ENCODE peak calls at places on chromosomes 16 and 17, in nine cellular contexts. O, K, C, J, A, W, I, B and P are unnamed samples.

GRCh38 chr17:55067697-55068439 is 99.3 kb downstream of the STXBP4 start:
- DNase-seq in O (no peak), K (peak; percentile 48), C (no peak), J (peak; percentile 77), A (no peak), W (no peak), I (no peak), B (peak; percentile 40), P (no peak)

GRCh38 chr17:80463784-80464400 is 12.5 kb downstream of the NPTX1 start:
- DNase-seq in O (no peak), K (no peak), C (no peak), J (no peak), A (no peak), W (no peak), I (no peak), B (no peak), P (no peak)

GRCh38 chr17:5817475-5818395 is 233.4 kb upstream of the NLRP1 start:
- DNase-seq in O (no peak), K (no peak), C (no peak), J (no peak), A (no peak), W (no peak), I (no peak), B (no peak), P (no peak)

GRCh38 chr16:53435066-53435688 is 906 bp downstream of the RBL2 start:
- DNase-seq in O (peak; percentile 94), K (peak; percentile 91), C (peak; percentile 45), J (peak; percentile 82), A (peak; percentile 79), W (peak; percentile 76), I (peak; percentile 88), B (peak; percentile 75), P (peak; percentile 55)

GRCh38 chr17:79495665-79496064 is 115.2 kb downstream of the RBFOX3 start:
- DNase-seq in O (no peak), K (no peak), C (no peak), J (no peak), A (no peak), W (no peak), I (no peak), B (no peak), P (no peak)

GRCh38 chr17:74499992-74500391 is 31.3 kb downstream of the CD300LB start:
- DNase-seq in O (no peak), K (no peak), C (no peak), J (no peak), A (no peak), W (peak; percentile 2), I (no peak), B (no peak), P (no peak)

GRCh38 chr17:38705803-38706624 is 941 bp downstream of the MLLT6 start:
- DNase-seq in O (peak; percentile 46), K (peak; percentile 47), C (peak; percentile 49), J (no peak), A (peak; percentile 57), W (peak; percentile 55), I (no peak), B (no peak), P (no peak)

GRCh38 chr16:68298907-68299515 is 11.7 kb downstream of the SLC7A6OS start:
- DNase-seq in O (peak; percentile 76), K (no peak), C (no peak), J (peak; percentile 91), A (peak; percentile 91), W (no peak), I (no peak), B (peak; percentile 82), P (no peak)

GRCh38 chr16:30930160-30930571 is 6.8 kb downstream of the FBXL19 start:
- DNase-seq in O (no peak), K (no peak), C (no peak), J (no peak), A (no peak), W (no peak), I (no peak), B (no peak), P (no peak)

GRCh38 chr17:7885357-7886226 is 3.0 kb upstream of the CHD3 start:
- DNase-seq in O (peak; percentile 38), K (peak; percentile 74), C (peak; percentile 76), J (no peak), A (peak; percentile 59), W (peak; percentile 81), I (peak; percentile 35), B (no peak), P (peak; percentile 47)

GRCh38 chr17:44198721-44199552 is 747 bp downstream of the ATXN7L3 start:
- DNase-seq in O (peak; percentile 60), K (peak; percentile 75), C (peak; percentile 72), J (peak; percentile 29), A (no peak), W (peak; percentile 90), I (peak; percentile 67), B (peak; percentile 37), P (peak; percentile 40)

GRCh38 chr16:30651124-30652004 is 604 bp downstream of the PRR14 start:
- DNase-seq in O (peak; percentile 85), K (peak; percentile 86), C (peak; percentile 61), J (peak; percentile 29), A (peak; percentile 72), W (peak; percentile 85), I (no peak), B (peak; percentile 71), P (peak; percentile 64)

GRCh38 chr17:28344011-28344410 is 8.4 kb downstream of the TNFAIP1 start:
- DNase-seq in O (no peak), K (no peak), C (no peak), J (no peak), A (no peak), W (no peak), I (peak; percentile 56), B (no peak), P (no peak)

GRCh38 chr16:67886387-67886786 is 1.7 kb downstream of the NRN1L start:
- DNase-seq in O (no peak), K (no peak), C (no peak), J (no peak), A (no peak), W (no peak), I (no peak), B (no peak), P (no peak)

GRCh38 chr16:52408197-52408845 is 138.6 kb downstream of the TOX3 start:
- DNase-seq in O (no peak), K (no peak), C (no peak), J (peak; percentile 50), A (no peak), W (no peak), I (no peak), B (no peak), P (no peak)